ENCODE peak calls at places on chromosomes 6 and 20, in five cellular contexts. Y, J, A, O and Z are unnamed samples.

GRCh38 chr6:2749972-2750600 is 636 bp downstream of the MYLK4 start:
- DNase-seq in A (peak), Y (no peak), J (peak), O (peak), Z (peak)

GRCh38 chr6:140915001-140915950 is 1217.4 kb upstream of the GJE1 start:
- DNase-seq in Y (no peak), O (no peak), J (no peak), A (no peak), Z (no peak)

GRCh38 chr6:116424001-116424400 is 37.2 kb upstream of the CALHM6 start:
- DNase-seq in A (no peak), Y (no peak), J (peak), O (peak), Z (no peak)

GRCh38 chr6:81929828-81930227 is 177.3 kb upstream of the TENT5A start:
- DNase-seq in Y (no peak), J (peak), A (no peak), O (no peak), Z (no peak)

GRCh38 chr20:61873651-61874420 is 191.8 kb downstream of the TAF4 start:
- DNase-seq in Y (no peak), A (no peak), O (no peak), J (no peak), Z (no peak)

GRCh38 chr6:106273087-106273486 is 52.5 kb downstream of the ATG5 start:
- DNase-seq in A (no peak), J (no peak), Y (no peak), O (no peak), Z (no peak)

GRCh38 chr6:42368156-42368555 is 83.6 kb downstream of the TRERF1 start:
- DNase-seq in Y (no peak), J (no peak), O (no peak), A (no peak), Z (no peak)

GRCh38 chr20:17875106-17875980 is 93.3 kb downstream of the SNX5 start:
- DNase-seq in O (no peak), Y (no peak), J (peak), A (no peak), Z (no peak)

GRCh38 chr20:61861054-61861841 is 204.4 kb downstream of the TAF4 start:
- DNase-seq in J (no peak), Y (no peak), O (no peak), A (no peak), Z (no peak)

DNA sequence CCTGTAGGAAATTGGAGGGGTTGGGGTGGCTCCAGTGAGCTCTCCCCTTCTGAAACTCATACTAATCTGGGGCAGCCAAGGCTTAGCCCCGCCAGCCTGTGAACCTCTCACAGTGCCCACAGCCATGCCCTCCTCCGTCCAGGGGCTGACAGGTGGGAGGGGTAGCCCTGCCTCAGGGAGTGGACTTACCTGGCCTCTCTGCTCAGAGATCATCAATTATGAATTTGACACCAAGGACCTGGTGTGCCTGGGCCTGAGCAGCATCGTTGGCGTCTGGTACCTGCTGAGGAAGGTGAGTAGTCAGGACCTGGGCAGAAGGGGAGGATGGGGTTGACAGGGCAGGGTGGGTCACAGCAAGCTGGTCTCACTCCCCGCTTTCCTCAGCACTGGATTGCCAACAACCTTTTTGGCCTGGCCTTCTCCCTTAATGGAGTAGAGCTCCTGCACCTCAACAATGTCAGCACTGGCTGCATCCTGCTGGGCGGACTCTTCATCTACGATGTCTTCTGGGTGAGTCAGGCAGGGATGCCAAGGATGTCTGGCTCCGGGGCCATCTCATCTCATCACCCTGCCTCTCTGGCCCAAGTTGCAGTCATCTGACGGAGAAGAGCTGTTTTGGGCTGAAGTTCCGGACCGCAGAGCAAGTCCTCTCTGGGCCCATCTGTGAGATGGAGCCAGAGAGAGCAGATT is 34.7 kb downstream of the HM13 start:
- DNase-seq in O (no peak), J (no peak), A (no peak), Y (no peak), Z (no peak)
- H3K18ac ChIP-seq in O (no peak), J (no peak), A (no peak), Y (no peak), Z (no peak)

GRCh38 chr20:54525906-54526596 is 50.7 kb downstream of the DOK5 start:
- DNase-seq in Y (no peak), J (no peak), O (no peak), A (no peak), Z (peak)
- H3K18ac ChIP-seq in Y (no peak), J (no peak), O (no peak), A (peak), Z (peak)

DNA sequence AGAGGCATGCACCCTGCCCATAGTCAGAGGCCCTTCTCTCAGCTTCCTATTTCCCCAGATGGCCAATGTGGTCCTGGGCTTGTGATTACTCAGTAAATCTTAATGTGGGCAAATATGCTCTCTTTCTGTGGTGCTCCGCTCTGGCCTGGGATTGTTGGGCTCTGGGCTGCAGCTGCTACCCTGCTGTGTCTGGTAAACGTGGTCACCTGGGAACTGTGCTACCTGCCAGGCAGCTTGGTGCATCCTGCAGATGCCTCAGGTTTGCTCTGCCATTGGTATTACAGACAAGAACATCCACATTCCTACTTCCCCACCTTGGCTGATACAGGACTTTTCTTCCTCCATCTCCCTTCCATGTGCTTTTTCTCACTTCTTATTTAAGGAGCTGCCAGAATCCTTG is 611.5 kb upstream of the IMPG1 start:
- DNase-seq in A (no peak), Y (peak), J (no peak), O (no peak), Z (peak)
- H3K18ac ChIP-seq in A (no peak), Y (no peak), J (no peak), O (no peak), Z (no peak)

DNA sequence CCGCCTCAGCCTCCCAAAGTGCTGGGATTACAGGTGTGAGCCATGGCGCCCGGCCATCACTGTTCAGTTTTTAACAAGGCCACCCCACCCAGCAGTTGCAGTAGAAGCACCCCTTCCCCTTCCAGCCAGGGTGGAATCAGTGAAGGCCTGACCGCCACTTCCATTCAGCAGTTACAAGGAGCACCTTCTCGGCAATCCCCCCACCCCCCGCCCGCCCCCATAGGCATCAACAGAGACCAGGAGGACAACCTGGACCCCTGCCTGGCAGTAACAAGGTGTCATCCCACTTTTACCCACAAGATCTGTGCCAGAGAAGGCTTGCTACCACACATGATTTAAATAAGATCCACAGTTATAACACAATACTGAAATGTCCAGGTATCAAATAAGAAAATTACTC is 23.1 kb downstream of the NCR2 start:
- DNase-seq in J (no peak), Y (no peak), A (no peak), O (no peak), Z (no peak)
- H3K18ac ChIP-seq in J (no peak), Y (no peak), A (no peak), O (no peak), Z (no peak)